ENCODE peak calls at places on chromosomes 2 and 18, in nine cellular contexts. One of them, this sample, is unnamed.

GRCh38 chr18:9404565-9405060 is 70.0 kb downstream of the TWSG1 start:
- DNase-seq in Calu3: no peak
- DNase-seq in B cell: peak; percentile 48
- DNase-seq in adrenal gland: peak; percentile 10
- DNase-seq in fibroblast of pulmonary artery: peak; percentile 60
- DNase-seq in HepG2: no peak
- DNase-seq in WTC11: no peak
- DNase-seq in AG09309: no peak
- DNase-seq in CD8-positive, alpha-beta T cell: peak; percentile 13
- DNase-seq in this sample: no peak

GRCh38 chr2:217859926-217860325 is 142.9 kb downstream of the TNS1 start:
- DNase-seq in WTC11: no peak
- DNase-seq in HepG2: no peak
- DNase-seq in Calu3: no peak
- DNase-seq in fibroblast of pulmonary artery: no peak
- DNase-seq in adrenal gland: no peak
- DNase-seq in CD8-positive, alpha-beta T cell: no peak
- DNase-seq in B cell: no peak
- DNase-seq in AG09309: no peak
- DNase-seq in this sample: no peak

GRCh38 chr2:47357475-47357874 is 45.5 kb upstream of the MSH2 start:
- DNase-seq in B cell: no peak
- DNase-seq in CD8-positive, alpha-beta T cell: no peak
- DNase-seq in adrenal gland: peak; percentile 74
- DNase-seq in WTC11: no peak
- DNase-seq in AG09309: peak; percentile 37
- DNase-seq in fibroblast of pulmonary artery: peak; percentile 65
- DNase-seq in HepG2: peak; percentile 51
- DNase-seq in Calu3: peak; percentile 50
- DNase-seq in this sample: no peak

GRCh38 chr2:23925702-23926288 is 1.1 kb downstream of the ATAD2B start:
- DNase-seq in B cell: peak; percentile 87
- DNase-seq in adrenal gland: peak; percentile 83
- DNase-seq in fibroblast of pulmonary artery: peak; percentile 64
- DNase-seq in CD8-positive, alpha-beta T cell: peak; percentile 61
- DNase-seq in HepG2: peak; percentile 44
- DNase-seq in WTC11: no peak
- DNase-seq in AG09309: no peak
- DNase-seq in Calu3: peak; percentile 39
- DNase-seq in this sample: no peak

GRCh38 chr18:37294951-37295350 is 270.6 kb downstream of the CELF4 start:
- DNase-seq in Calu3: peak; percentile 70
- DNase-seq in adrenal gland: no peak
- DNase-seq in HepG2: peak; percentile 15
- DNase-seq in fibroblast of pulmonary artery: peak; percentile 23
- DNase-seq in AG09309: no peak
- DNase-seq in CD8-positive, alpha-beta T cell: no peak
- DNase-seq in B cell: no peak
- DNase-seq in WTC11: peak; percentile 91
- DNase-seq in this sample: peak; percentile 24

GRCh38 chr2:202136526-202136925 is 63.5 kb downstream of the KIAA2012 start:
- DNase-seq in Calu3: no peak
- DNase-seq in HepG2: no peak
- DNase-seq in B cell: no peak
- DNase-seq in WTC11: no peak
- DNase-seq in CD8-positive, alpha-beta T cell: no peak
- DNase-seq in AG09309: no peak
- DNase-seq in fibroblast of pulmonary artery: no peak
- DNase-seq in adrenal gland: no peak
- DNase-seq in this sample: no peak

GRCh38 chr2:236047886-236048540 is 120.2 kb downstream of the GBX2 start:
- DNase-seq in Calu3: peak; percentile 27
- DNase-seq in WTC11: no peak
- DNase-seq in B cell: no peak
- DNase-seq in AG09309: no peak
- DNase-seq in fibroblast of pulmonary artery: no peak
- DNase-seq in CD8-positive, alpha-beta T cell: no peak
- DNase-seq in adrenal gland: no peak
- DNase-seq in HepG2: peak; percentile 47
- DNase-seq in this sample: no peak

GRCh38 chr2:234130734-234131133 is 80.2 kb downstream of the SPP2 start:
- DNase-seq in CD8-positive, alpha-beta T cell: no peak
- DNase-seq in WTC11: no peak
- DNase-seq in HepG2: no peak
- DNase-seq in Calu3: no peak
- DNase-seq in AG09309: no peak
- DNase-seq in fibroblast of pulmonary artery: no peak
- DNase-seq in adrenal gland: no peak
- DNase-seq in B cell: no peak
- DNase-seq in this sample: no peak

GRCh38 chr2:226477221-226478120 is 322.1 kb downstream of the IRS1 start:
- DNase-seq in fibroblast of pulmonary artery: no peak
- DNase-seq in adrenal gland: no peak
- DNase-seq in CD8-positive, alpha-beta T cell: no peak
- DNase-seq in HepG2: no peak
- DNase-seq in WTC11: no peak
- DNase-seq in AG09309: no peak
- DNase-seq in B cell: no peak
- DNase-seq in Calu3: no peak
- DNase-seq in this sample: no peak

DNA sequence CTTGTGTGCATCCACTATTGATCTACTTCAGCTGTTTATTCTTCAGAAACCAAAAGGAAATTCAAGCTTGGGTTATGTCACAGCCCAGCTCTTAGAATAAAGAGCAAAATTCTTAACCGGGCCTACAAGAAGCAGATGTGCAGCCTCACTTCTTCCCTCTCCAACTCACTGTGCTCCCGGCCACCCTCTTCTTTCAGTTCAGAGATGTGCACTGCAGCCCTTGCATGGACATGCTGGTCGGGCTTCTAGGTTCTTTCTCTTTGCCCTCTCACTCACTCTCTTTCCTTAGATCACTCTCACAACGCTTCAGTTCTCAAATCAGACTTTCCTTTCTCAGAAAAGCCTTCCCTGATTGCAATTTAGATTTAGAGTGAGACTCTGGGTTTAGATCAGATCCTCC is 104.1 kb downstream of the CHN1 start:
- DNase-seq in B cell: no peak
- DNase-seq in adrenal gland: peak; percentile 11
- DNase-seq in fibroblast of pulmonary artery: no peak
- DNase-seq in AG09309: no peak
- DNase-seq in Calu3: no peak
- DNase-seq in HepG2: no peak
- DNase-seq in CD8-positive, alpha-beta T cell: no peak
- DNase-seq in WTC11: no peak
- DNase-seq in this sample: no peak
- TF ChIP-seq CTCF in B cell: no peak
- TF ChIP-seq CTCF in adrenal gland: no peak
- TF ChIP-seq CTCF in fibroblast of pulmonary artery: no peak
- TF ChIP-seq CTCF in AG09309: peak; percentile 19
- TF ChIP-seq CTCF in Calu3: no peak
- TF ChIP-seq CTCF in HepG2: no peak
- TF ChIP-seq CTCF in CD8-positive, alpha-beta T cell: no peak
- TF ChIP-seq CTCF in WTC11: no peak
- TF ChIP-seq CTCF in this sample: no peak

GRCh38 chr2:145593991-145594702 is 1074.2 kb upstream of the ZEB2 start:
- DNase-seq in adrenal gland: no peak
- DNase-seq in HepG2: no peak
- DNase-seq in B cell: no peak
- DNase-seq in CD8-positive, alpha-beta T cell: no peak
- DNase-seq in AG09309: peak; percentile 81
- DNase-seq in fibroblast of pulmonary artery: peak; percentile 87
- DNase-seq in WTC11: no peak
- DNase-seq in Calu3: peak; percentile 1
- DNase-seq in this sample: no peak
- TF ChIP-seq CTCF in adrenal gland: no peak
- TF ChIP-seq CTCF in HepG2: no peak
- TF ChIP-seq CTCF in B cell: no peak
- TF ChIP-seq CTCF in CD8-positive, alpha-beta T cell: no peak
- TF ChIP-seq CTCF in AG09309: peak; percentile 39
- TF ChIP-seq CTCF in fibroblast of pulmonary artery: peak; percentile 43
- TF ChIP-seq CTCF in WTC11: no peak
- TF ChIP-seq CTCF in Calu3: no peak
- TF ChIP-seq CTCF in this sample: no peak

DNA sequence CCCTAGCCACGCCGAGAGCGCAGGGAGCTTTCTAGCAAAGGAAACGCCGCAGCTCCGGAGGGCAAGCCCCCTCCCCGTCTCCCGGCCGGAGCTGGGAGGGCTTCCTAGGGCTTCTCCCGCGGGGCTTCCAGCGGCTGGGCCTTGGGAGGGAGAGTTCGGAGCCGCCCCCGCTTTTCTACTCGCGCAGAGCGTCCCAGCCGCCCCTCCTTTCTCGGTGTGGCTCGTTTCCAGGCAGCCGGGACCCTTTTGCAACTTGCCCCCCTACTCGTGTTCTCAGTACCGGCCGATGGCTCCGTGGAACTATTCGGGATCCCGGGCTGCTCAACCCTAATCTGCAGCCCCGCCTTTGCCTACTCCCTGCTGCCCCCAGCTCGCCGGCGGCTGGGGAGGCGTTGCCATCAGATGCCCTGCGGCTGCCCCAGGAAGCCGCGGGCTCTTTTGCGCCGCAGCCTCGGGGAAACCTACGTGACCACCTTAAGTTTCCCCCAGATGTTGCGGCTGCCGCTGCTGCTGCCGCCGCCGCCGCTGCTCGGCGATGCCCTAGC is 1.5 kb upstream of the NR4A2 start:
- DNase-seq in Calu3: peak; percentile 69
- DNase-seq in adrenal gland: peak; percentile 68
- DNase-seq in B cell: peak; percentile 85
- DNase-seq in AG09309: no peak
- DNase-seq in CD8-positive, alpha-beta T cell: peak; percentile 71
- DNase-seq in fibroblast of pulmonary artery: peak; percentile 69
- DNase-seq in WTC11: peak; percentile 73
- DNase-seq in HepG2: peak; percentile 15
- DNase-seq in this sample: peak; percentile 58
- TF ChIP-seq CTCF in Calu3: no peak
- TF ChIP-seq CTCF in adrenal gland: peak; percentile 14
- TF ChIP-seq CTCF in B cell: no peak
- TF ChIP-seq CTCF in AG09309: no peak
- TF ChIP-seq CTCF in CD8-positive, alpha-beta T cell: no peak
- TF ChIP-seq CTCF in fibroblast of pulmonary artery: no peak
- TF ChIP-seq CTCF in WTC11: no peak
- TF ChIP-seq CTCF in HepG2: no peak
- TF ChIP-seq CTCF in this sample: peak; percentile 15

GRCh38 chr18:47260924-47261701 is 9.7 kb upstream of the SKOR2 start:
- DNase-seq in Calu3: no peak
- DNase-seq in WTC11: peak; percentile 78
- DNase-seq in adrenal gland: no peak
- DNase-seq in AG09309: no peak
- DNase-seq in CD8-positive, alpha-beta T cell: no peak
- DNase-seq in HepG2: no peak
- DNase-seq in B cell: no peak
- DNase-seq in fibroblast of pulmonary artery: no peak
- DNase-seq in this sample: no peak
- TF ChIP-seq CTCF in Calu3: no peak
- TF ChIP-seq CTCF in WTC11: peak; percentile 52
- TF ChIP-seq CTCF in adrenal gland: no peak
- TF ChIP-seq CTCF in AG09309: peak; percentile 12
- TF ChIP-seq CTCF in CD8-positive, alpha-beta T cell: no peak
- TF ChIP-seq CTCF in HepG2: peak; percentile 7
- TF ChIP-seq CTCF in B cell: no peak
- TF ChIP-seq CTCF in fibroblast of pulmonary artery: no peak
- TF ChIP-seq CTCF in this sample: no peak

DNA sequence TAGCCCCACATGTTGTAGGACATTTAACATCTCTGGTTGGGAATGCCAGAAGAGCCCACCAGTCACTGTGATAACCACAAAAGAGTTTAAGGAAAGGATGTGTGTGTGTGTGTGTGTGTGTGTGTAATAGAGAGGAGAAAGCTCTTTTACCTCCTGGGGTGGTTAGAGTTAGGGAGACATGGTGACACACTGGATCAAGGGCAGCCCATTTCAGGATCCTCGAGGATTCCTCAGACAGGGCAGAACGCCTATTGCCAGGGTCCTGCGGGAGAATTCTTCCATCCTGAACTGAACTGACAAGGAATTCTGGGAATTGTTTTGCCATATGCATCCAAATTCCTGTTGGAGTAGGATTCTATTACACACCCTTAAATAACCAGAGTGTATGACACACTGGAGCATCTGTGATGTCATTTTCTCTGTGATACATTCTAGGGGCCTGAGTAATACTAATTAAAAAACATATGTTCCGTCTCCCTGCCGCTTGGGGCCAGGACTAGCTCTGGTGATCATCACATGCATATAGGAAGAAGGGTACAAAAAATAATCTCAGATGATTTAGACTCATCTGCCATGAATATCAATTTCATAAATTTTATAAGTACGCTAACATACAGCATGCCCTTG is 156.4 kb upstream of the MMADHC start:
- DNase-seq in fibroblast of pulmonary artery: peak; percentile 85
- DNase-seq in WTC11: no peak
- DNase-seq in CD8-positive, alpha-beta T cell: no peak
- DNase-seq in adrenal gland: no peak
- DNase-seq in Calu3: no peak
- DNase-seq in AG09309: peak; percentile 84
- DNase-seq in B cell: no peak
- DNase-seq in HepG2: no peak
- DNase-seq in this sample: no peak
- TF ChIP-seq CTCF in fibroblast of pulmonary artery: no peak
- TF ChIP-seq CTCF in WTC11: no peak
- TF ChIP-seq CTCF in CD8-positive, alpha-beta T cell: no peak
- TF ChIP-seq CTCF in adrenal gland: no peak
- TF ChIP-seq CTCF in Calu3: no peak
- TF ChIP-seq CTCF in AG09309: peak; percentile 15
- TF ChIP-seq CTCF in B cell: no peak
- TF ChIP-seq CTCF in HepG2: no peak
- TF ChIP-seq CTCF in this sample: no peak

DNA sequence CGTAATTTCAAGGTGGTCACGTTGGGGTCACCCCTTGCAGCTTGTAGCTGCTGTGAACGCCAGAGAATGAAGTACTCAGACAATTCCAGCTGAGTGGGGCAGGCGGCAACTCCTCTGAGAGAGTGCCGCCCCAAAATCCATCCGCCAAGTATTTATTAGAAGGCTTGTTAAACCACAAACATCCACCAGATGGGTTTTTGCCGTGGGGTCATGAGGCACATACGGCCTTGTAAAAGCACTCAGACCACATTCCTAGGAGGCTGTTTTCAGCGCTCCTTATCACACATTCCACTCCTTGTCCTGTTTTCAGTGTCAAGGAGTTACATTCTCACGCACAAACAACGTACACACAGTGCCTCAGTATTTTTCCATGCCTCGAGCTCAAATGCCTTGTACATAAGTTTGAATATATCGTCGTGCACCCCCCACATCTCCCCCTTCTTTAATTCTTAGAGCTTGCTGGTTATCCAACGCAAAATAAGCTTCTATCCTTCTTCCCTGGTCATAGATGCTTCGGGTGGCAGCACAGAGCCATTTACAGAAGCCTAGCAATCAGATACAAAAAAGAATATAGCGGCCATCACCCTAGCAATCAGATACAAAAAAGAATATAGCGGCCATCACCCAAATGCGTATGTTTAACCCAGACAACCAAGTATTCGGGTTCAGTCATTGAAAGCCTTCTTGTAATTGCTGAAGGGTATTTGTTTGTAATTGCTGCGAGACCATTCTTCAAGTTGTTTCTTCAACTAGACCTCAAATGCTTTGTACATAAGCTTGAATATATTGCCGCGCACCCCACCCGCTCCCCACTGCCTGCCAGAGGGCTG is 7.3 kb downstream of the ALPP start:
- DNase-seq in adrenal gland: no peak
- DNase-seq in AG09309: peak; percentile 97
- DNase-seq in fibroblast of pulmonary artery: peak; percentile 85
- DNase-seq in Calu3: peak; percentile 64
- DNase-seq in HepG2: no peak
- DNase-seq in B cell: no peak
- DNase-seq in WTC11: no peak
- DNase-seq in CD8-positive, alpha-beta T cell: no peak
- DNase-seq in this sample: no peak
- TF ChIP-seq CTCF in adrenal gland: no peak
- TF ChIP-seq CTCF in AG09309: peak; percentile 17
- TF ChIP-seq CTCF in fibroblast of pulmonary artery: no peak
- TF ChIP-seq CTCF in Calu3: no peak
- TF ChIP-seq CTCF in HepG2: no peak
- TF ChIP-seq CTCF in B cell: no peak
- TF ChIP-seq CTCF in WTC11: no peak
- TF ChIP-seq CTCF in CD8-positive, alpha-beta T cell: no peak
- TF ChIP-seq CTCF in this sample: peak; percentile 20

This sample was measured in progenitor cell of endocrine pancreas.